ENCODE peak calls at places on chromosomes 6 and 20, in six cellular contexts. O is HepG2, S is A549, R is K562, B is IMR-90, K is GM12878. C is an unnamed sample.

GRCh38 chr6:10330515-10330914 is 84.4 kb downstream of the TFAP2A start:
- DNase-seq in B (no peak), O (no peak), S (no peak), R (no peak), K (no peak), C (no peak)

GRCh38 chr6:142297996-142298753 is 3.6 kb upstream of the ADGRG6 start:
- DNase-seq in O (peak), R (no peak), S (peak), K (no peak), B (peak), C (no peak)

GRCh38 chr6:170003027-170003426 is 251.6 kb downstream of the ERMARD start:
- DNase-seq in O (no peak), B (no peak), S (no peak), R (peak), K (no peak), C (no peak)

GRCh38 chr6:41935685-41936072 is 5.9 kb downstream of the CCND3 start:
- DNase-seq in B (no peak), O (no peak), S (no peak), R (peak), K (no peak), C (no peak)

GRCh38 chr6:64680446-64680845 is 1026.6 kb downstream of the EYS start:
- DNase-seq in K (no peak), S (no peak), R (no peak), O (no peak), B (peak), C (no peak)

GRCh38 chr20:17835941-17836861 is 132.4 kb downstream of the SNX5 start:
- DNase-seq in B (peak), O (no peak), S (peak), K (no peak), R (no peak), C (no peak)

GRCh38 chr20:10594286-10594868 is 79.4 kb downstream of the JAG1 start:
- DNase-seq in R (no peak), S (no peak), B (no peak), O (no peak), K (no peak), C (no peak)

GRCh38 chr6:54519161-54519560 is 210.9 kb downstream of the TINAG start:
- DNase-seq in S (no peak), O (no peak), K (no peak), B (no peak), R (no peak), C (no peak)

GRCh38 chr6:99588618-99589289 is 17.9 kb upstream of the PRDM13 start:
- DNase-seq in R (no peak), K (no peak), B (peak), S (peak), O (peak), C (peak)

DNA sequence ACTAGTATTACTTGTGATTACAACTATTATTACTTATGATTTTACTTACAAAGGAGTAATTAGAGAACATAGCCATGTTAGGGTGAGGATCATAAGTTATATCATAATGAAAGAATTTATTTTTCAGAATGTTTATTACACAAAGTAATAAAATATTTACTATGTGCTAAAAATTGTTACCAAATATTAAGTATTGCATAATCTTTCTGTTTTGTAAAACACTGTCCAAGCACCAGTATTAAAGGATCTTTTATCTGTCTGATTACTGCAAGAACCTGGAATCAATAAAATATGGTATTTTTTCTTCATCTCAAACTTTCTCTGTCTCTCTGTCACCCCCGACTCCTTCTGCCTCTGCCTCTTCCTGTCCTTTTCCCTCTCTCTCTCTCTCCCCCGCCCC is 250.1 kb downstream of the BCKDHB start:
- DNase-seq in B (no peak), R (no peak), S (no peak), O (no peak), K (no peak), C (no peak)
- TF ChIP-seq BHLHE40 in B (no peak), R (no peak), S (no peak), O (no peak), K (no peak), C (no peak)

GRCh38 chr6:52286798-52287432 is 2.4 kb upstream of the MCM3 start:
- DNase-seq in B (peak), S (peak), R (peak), K (no peak), O (peak), C (peak)
- TF ChIP-seq BHLHE40 in B (no peak), S (no peak), R (no peak), K (no peak), O (no peak), C (no peak)

DNA sequence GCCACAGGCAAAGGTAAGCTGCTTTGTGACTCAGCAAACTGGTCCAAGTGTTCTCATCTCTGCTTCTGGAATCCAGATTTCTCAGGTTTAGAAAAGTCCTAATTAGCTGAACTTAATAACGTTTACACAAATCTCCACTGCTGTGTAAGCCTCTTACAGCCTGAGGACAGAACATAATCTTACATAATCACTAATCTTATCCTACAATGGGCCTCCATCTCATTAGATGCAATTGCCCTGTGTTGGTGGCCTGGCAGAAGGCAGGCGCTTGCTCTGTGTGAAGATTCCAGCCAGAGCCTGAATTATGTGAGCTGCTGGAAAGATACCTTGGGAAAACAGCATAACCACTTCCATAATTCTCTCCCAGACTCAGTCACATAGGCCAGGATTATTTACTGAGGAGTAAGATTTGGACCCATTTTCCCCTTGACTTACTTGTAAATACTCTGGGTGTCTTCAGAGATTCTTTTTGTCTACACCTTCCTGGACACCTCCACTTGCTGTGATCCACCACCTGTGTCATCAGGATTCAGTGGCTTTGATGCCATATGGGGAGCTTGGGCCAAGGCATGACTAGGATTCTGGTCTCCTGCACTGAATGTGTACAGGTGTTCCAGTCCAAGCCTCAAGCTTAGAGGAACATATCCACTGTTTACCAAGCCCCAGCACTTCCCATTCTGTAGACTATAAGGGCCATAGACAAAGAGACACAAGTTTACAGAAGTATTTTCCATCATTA is 104.4 kb downstream of the C6orf118 start:
- DNase-seq in S (no peak), K (no peak), R (no peak), O (no peak), B (no peak), C (no peak)
- TF ChIP-seq BHLHE40 in S (no peak), K (no peak), R (no peak), O (no peak), B (no peak), C (no peak)

DNA sequence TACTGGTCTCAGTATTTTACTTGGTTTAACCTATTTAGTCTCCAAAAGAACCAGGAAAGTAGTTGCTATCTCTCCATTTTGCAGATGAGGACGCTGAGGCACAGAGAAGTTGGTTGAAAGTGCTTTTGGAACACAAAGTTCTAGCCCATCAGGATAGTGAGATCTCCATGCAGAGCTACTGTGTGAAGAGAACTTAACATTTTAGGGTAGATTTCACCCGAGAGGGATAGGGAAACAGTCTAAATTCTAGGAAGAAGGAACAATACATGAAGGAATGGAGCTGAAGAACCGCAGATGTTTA is 65.1 kb downstream of the PHACTR2 start:
- DNase-seq in B (no peak), R (no peak), K (no peak), O (no peak), S (no peak), C (no peak)
- TF ChIP-seq BHLHE40 in B (no peak), R (no peak), K (no peak), O (no peak), S (no peak), C (no peak)

GRCh38 chr6:107627928-107628327 is 138.0 kb downstream of the SOBP start:
- DNase-seq in B (no peak), K (no peak), S (no peak), R (no peak), O (no peak), C (no peak)
- TF ChIP-seq BHLHE40 in B (no peak), K (no peak), S (no peak), R (no peak), O (no peak), C (no peak)

DNA sequence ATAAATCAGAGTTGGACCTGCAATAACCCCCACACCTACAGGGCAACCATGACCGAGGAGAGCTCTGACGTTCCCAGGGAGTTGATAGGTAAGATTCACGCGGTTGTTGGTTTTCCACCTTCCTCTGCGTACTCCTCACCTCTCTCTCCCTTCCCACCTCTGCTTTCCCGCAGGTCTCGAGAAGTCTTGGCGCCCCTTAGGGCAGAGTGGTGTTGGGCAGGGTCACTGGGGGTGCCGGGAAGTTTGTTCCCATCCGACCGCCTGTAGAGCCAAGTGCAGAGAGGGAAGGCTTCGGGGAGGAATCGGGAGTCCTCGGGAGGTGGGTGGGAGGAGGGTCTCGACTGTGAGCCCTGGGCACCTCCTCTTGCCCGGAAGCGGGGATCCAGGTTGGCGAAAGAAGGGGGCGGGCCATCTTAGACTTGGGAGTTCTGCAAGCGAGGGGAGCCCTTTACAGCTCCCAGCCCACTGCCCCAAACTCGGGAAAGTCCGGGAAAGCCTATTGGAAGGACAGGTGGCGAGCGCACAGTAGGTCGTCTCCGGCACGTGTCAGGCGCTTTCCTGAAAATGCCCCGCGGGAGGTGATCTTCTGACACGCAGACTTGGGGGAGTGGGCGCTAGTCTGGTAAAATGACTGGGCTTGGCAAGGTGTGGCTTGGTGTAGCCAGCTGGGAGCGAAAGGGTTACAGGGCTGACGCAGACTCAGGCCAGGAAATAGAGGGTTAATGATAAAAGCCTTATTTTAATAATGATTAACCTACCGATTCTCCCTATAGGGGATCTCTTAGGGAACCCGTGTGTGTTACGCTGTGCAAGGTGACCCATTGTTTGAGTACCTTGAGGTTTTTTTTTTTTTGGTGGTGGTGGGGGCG is 808 bp downstream of the CARMIL1 start:
- DNase-seq in K (no peak), S (peak), R (no peak), O (peak), B (no peak), C (peak)
- TF ChIP-seq BHLHE40 in K (peak), S (no peak), R (no peak), O (no peak), B (no peak), C (no peak)

GRCh38 chr6:164554700-164555479 is 754.5 kb downstream of the C6orf118 start:
- DNase-seq in R (no peak), S (no peak), K (no peak), B (no peak), O (no peak), C (no peak)
- TF ChIP-seq BHLHE40 in R (no peak), S (no peak), K (no peak), B (no peak), O (no peak), C (no peak)

DNA sequence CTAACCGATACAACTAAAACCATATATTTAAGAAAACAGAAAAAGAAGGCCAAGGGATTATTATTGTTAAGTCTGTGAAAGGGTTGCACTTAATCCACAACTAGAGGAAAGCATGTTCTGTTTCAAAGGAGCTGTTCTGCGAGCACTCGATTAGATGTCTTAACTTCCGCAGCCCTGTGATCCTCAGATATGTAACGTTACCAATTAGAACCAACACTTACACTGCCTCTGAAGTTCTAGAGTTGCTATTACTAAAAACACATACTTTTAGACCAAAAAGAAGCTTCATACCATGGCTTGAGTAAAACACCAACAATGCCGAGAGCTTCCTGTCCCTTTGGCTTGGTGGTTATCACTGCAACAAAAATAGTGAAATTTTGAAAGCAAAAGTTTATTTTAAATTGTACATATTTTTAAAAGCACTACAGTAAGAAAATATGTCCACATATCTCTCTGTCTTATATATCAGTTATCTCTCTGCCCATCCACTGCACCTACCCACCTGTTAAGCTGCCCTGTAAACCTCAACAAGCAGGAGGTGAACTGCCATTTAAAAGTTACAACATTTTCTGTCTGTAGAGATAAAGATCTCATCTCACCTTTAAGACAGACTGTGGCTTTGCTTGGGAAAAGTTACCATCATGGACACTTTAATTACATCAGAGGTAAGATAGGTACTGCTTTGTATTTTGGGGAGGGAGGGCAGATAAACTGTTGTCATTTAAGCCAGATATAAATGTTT is 7.1 kb upstream of the DUSP22 start:
- DNase-seq in R (no peak), K (no peak), O (no peak), S (no peak), B (no peak), C (no peak)
- TF ChIP-seq BHLHE40 in R (no peak), K (no peak), O (no peak), S (no peak), B (no peak), C (no peak)

C was measured in HEK293T.